ENCODE peak calls at places on chromosomes 7 and 10, in four cellular contexts. C is HEK293T, K is NCI-H2081, Z is skeletal muscle cell. N is an unnamed sample.

GRCh38 chr10:62616885-62617635 is 187.5 kb upstream of the ADO start:
- DNase-seq in C (no peak), K (no peak), Z (no peak), N (no peak)

GRCh38 chr10:47016564-47016963 is 105.3 kb downstream of the PTPN20 start:
- DNase-seq in K (no peak), C (no peak), Z (no peak), N (no peak)

GRCh38 chr10:75009426-75009825 is 102.0 kb upstream of the SAMD8 start:
- DNase-seq in C (no peak), Z (no peak), K (no peak), N (no peak)

GRCh38 chr7:138934861-138935260 is 46.3 kb downstream of the KIAA1549 start:
- DNase-seq in C (no peak), K (no peak), Z (peak), N (no peak)

GRCh38 chr10:124381011-124381591 is 37.6 kb downstream of the OAT start:
- DNase-seq in K (no peak), Z (no peak), C (no peak), N (no peak)

GRCh38 chr10:121036431-121036830 is 185.3 kb downstream of the WDR11 start:
- DNase-seq in C (no peak), K (no peak), Z (no peak), N (no peak)

GRCh38 chr7:47088329-47089067 is 493.4 kb downstream of the TNS3 start:
- DNase-seq in K (peak), Z (no peak), C (peak), N (peak)

GRCh38 chr7:31883761-31884164 is 186.4 kb downstream of the PDE1C start:
- DNase-seq in K (no peak), C (no peak), Z (peak), N (no peak)

GRCh38 chr10:3512263-3512662 is 272.7 kb downstream of the KLF6 start:
- DNase-seq in C (no peak), K (no peak), Z (no peak), N (no peak)

GRCh38 chr7:23205861-23206510 is 24.1 kb downstream of the NUP42 start:
- DNase-seq in K (no peak), Z (no peak), C (no peak), N (peak)

GRCh38 chr10:103676058-103676785 is 179.2 kb downstream of the SH3PXD2A start:
- DNase-seq in K (no peak), Z (peak), C (no peak), N (no peak)

GRCh38 chr7:67854236-67854635 is 857.6 kb downstream of the TYW1 start:
- DNase-seq in C (no peak), K (no peak), Z (no peak), N (no peak)

GRCh38 chr7:29854257-29854938 is 48.1 kb downstream of the WIPF3 start:
- DNase-seq in C (peak), Z (no peak), K (no peak), N (no peak)

GRCh38 chr7:151518781-151519044 is 982 bp downstream of the RHEB start:
- DNase-seq in Z (no peak), K (no peak), C (no peak), N (no peak)

GRCh38 chr10:65670087-65670486 is 1255.7 kb upstream of the LRRTM3 start:
- DNase-seq in C (no peak), Z (peak), K (no peak), N (no peak)

GRCh38 chr7:18623389-18623788 is 127.8 kb downstream of the HDAC9 start:
- DNase-seq in K (no peak), Z (no peak), C (no peak), N (no peak)

GRCh38 chr7:25117226-25118047 is 7.6 kb downstream of the CYCS start:
- DNase-seq in C (no peak), Z (no peak), K (no peak), N (no peak)

GRCh38 chr10:107814865-107815487 is 650.5 kb upstream of the SORCS1 start:
- DNase-seq in Z (peak), C (peak), K (peak), N (peak)

GRCh38 chr7:26853788-26854393 is 10.5 kb downstream of the SKAP2 start:
- DNase-seq in K (peak), C (no peak), Z (no peak), N (no peak)

GRCh38 chr10:102227050-102227449 is 951 bp downstream of the ELOVL3 start:
- DNase-seq in C (no peak), K (no peak), Z (peak), N (no peak)

GRCh38 chr10:82969405-82969804 is 1094.4 kb downstream of the NRG3 start:
- DNase-seq in C (no peak), K (peak), Z (peak), N (no peak)

GRCh38 chr7:24390376-24391157 is 106.6 kb downstream of the NPY start:
- DNase-seq in C (no peak), K (no peak), Z (no peak), N (no peak)

GRCh38 chr10:15461353-15462108 is 90.4 kb upstream of the FAM171A1 start:
- DNase-seq in C (no peak), Z (no peak), K (no peak), N (no peak)

GRCh38 chr7:75715864-75716263 is 22.9 kb downstream of the HIP1 start:
- DNase-seq in C (no peak), Z (no peak), K (no peak), N (no peak)

GRCh38 chr7:131027287-131027773 is 293.3 kb upstream of the KLF14 start:
- DNase-seq in K (no peak), C (no peak), Z (peak), N (no peak)

GRCh38 chr10:86815035-86815617 is 58.7 kb downstream of the BMPR1A start:
- DNase-seq in Z (no peak), C (no peak), K (no peak), N (no peak)

GRCh38 chr10:72886596-72887522 is 6.7 kb upstream of the OIT3 start:
- DNase-seq in K (no peak), Z (no peak), C (no peak), N (no peak)